ENCODE peak calls at places on chromosomes 1 and 21, in four cellular contexts. H is brain microvascular endothelial cell, M is GM23338, J is body of pancreas. U is an unnamed sample.
A peak's percentile ranks its signal among the peaks of the same experiment; 100 is the strongest.

GRCh38 chr1:217336724-217337123 is 294.2 kb downstream of the GPATCH2 start:
- DNase-seq in H (no peak), M (no peak), J (no peak), U (no peak)

GRCh38 chr1:99886179-99886578 is 36.0 kb downstream of the AGL start:
- DNase-seq in H (no peak), M (no peak), J (no peak), U (no peak)

GRCh38 chr1:34312359-34312758 is 135.7 kb downstream of the C1orf94 start:
- DNase-seq in H (no peak), M (no peak), J (no peak), U (no peak)

GRCh38 chr1:2998503-2999100 is 22.7 kb upstream of the ACTRT2 start:
- DNase-seq in M (no peak), J (no peak), H (no peak), U (no peak)

GRCh38 chr21:42705346-42705745 is 51.9 kb downstream of the PDE9A start:
- DNase-seq in H (no peak), M (no peak), J (no peak), U (no peak)

GRCh38 chr1:99754055-99754626 is 12.3 kb downstream of the FRRS1 start:
- DNase-seq in H (no peak), J (no peak), M (no peak), U (no peak)

GRCh38 chr1:27416387-27417111 is 24.1 kb downstream of the GPR3 start:
- DNase-seq in M (peak; percentile 88), J (peak; percentile 45), H (peak; percentile 62), U (peak; percentile 74)

GRCh38 chr1:192805832-192806323 is 3.0 kb upstream of the RGS2 start:
- DNase-seq in M (peak; percentile 50), J (no peak), H (peak; percentile 87), U (peak; percentile 96)

GRCh38 chr1:198205021-198205684 is 48.4 kb downstream of the NEK7 start:
- DNase-seq in J (no peak), M (no peak), H (no peak), U (no peak)

GRCh38 chr1:32363713-32364112 is 1.4 kb downstream of the TSSK3 start:
- DNase-seq in J (peak; percentile 26), M (no peak), H (no peak), U (no peak)

GRCh38 chr1:78070758-78071157 is 25.0 kb downstream of the GIPC2 start:
- DNase-seq in H (peak; percentile 70), M (no peak), J (no peak), U (peak; percentile 86)

GRCh38 chr21:33152228-33153130 is 77.3 kb upstream of the IFNAR2 start:
- DNase-seq in M (no peak), H (no peak), J (peak; percentile 14), U (no peak)

GRCh38 chr1:31479801-31480200 is 66.8 kb downstream of the SERINC2 start:
- DNase-seq in J (no peak), H (no peak), M (no peak), U (peak; percentile 5)

GRCh38 chr1:218273757-218274505 is 11.2 kb upstream of the RRP15 start:
- DNase-seq in M (no peak), H (no peak), J (no peak), U (no peak)

GRCh38 chr21:14403681-14404318 is 20.9 kb upstream of the HSPA13 start:
- DNase-seq in M (peak; percentile 46), H (peak; percentile 31), J (no peak), U (peak; percentile 19)

GRCh38 chr1:2257245-2257627 is 29.1 kb downstream of the SKI start:
- DNase-seq in J (no peak), H (no peak), M (peak; percentile 53), U (no peak)

GRCh38 chr1:175267716-175268416 is 75.3 kb upstream of the KIAA0040 start:
- DNase-seq in H (no peak), J (peak; percentile 38), M (peak; percentile 19), U (no peak)

GRCh38 chr1:77406661-77407060 is 124.8 kb downstream of the AK5 start:
- DNase-seq in J (no peak), H (no peak), M (no peak), U (peak; percentile 55)

GRCh38 chr1:210125143-210125542 is 107.5 kb upstream of the SERTAD4 start:
- DNase-seq in M (no peak), H (no peak), J (no peak), U (no peak)

GRCh38 chr1:15741183-15741850 is 982 bp upstream of the TMEM82 start:
- DNase-seq in M (peak; percentile 96), J (peak; percentile 91), H (peak; percentile 47), U (peak; percentile 62)

GRCh38 chr1:179445593-179445992 is 79.8 kb downstream of the AXDND1 start:
- DNase-seq in J (no peak), H (no peak), M (no peak), U (no peak)

GRCh38 chr1:33640114-33640660 is 167.7 kb downstream of the ZSCAN20 start:
- DNase-seq in H (no peak), M (no peak), J (no peak), U (no peak)

DNA sequence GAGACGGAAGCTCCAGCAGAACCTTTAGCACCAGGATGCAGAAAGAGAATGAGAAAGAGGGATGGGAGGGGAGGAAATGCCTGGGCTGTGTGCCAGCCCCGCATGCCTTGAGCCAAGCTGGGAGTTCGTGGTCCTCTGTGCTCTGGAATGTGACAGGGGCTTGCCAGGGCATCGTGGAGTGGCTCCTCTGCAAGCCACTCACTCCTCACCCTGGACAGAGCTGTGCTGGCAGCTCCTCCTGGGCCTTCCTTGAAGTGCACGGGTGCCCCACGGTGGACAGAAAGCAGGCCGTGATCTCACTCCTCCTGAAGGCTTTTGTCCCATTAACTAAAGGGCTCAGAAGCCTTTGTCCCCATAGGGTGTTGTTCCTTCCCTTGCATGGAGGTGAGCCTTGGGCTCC is 34.8 kb upstream of the PRELP start:
- DNase-seq in H (peak; percentile 37), J (peak; percentile 59), M (peak; percentile 32), U (peak; percentile 83)
- TF ChIP-seq CTCF in H (peak; percentile 69), J (peak; percentile 14), M (no peak), U (peak; percentile 73)

DNA sequence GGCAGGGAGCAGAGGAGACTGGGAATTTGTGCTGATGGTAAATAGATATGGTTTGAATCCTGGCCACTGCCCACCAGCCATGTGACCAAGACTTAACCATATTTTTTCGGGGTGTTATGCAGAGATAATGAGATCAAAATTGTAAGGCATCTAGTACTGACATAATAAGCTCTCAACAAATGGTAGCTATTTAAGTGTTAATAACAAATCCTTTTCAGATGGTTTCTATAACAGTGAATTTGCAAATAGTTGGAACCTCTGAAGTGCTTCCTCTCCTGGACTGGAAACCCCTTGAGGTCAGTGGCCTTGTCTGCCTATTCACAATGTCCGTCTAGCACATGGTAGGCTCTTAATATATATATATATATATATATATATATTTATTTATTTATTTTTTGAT is 64.7 kb downstream of the MDM4 start:
- DNase-seq in H (no peak), J (no peak), M (no peak), U (no peak)
- TF ChIP-seq CTCF in H (no peak), J (no peak), M (no peak), U (no peak)

GRCh38 chr1:8974551-8974950 is 28.9 kb downstream of the CA6 start:
- DNase-seq in J (no peak), H (no peak), M (no peak), U (no peak)

GRCh38 chr1:8981169-8981568 is 35.5 kb downstream of the CA6 start:
- DNase-seq in H (no peak), M (no peak), J (no peak), U (no peak)

GRCh38 chr1:8980656-8981055 is 35.0 kb downstream of the CA6 start:
- DNase-seq in J (no peak), M (no peak), H (no peak), U (no peak)

GRCh38 chr1:8976338-8976737 is 30.7 kb downstream of the CA6 start:
- DNase-seq in H (no peak), J (no peak), M (no peak), U (no peak)

GRCh38 chr1:8976896-8977295 is 31.2 kb downstream of the CA6 start:
- DNase-seq in H (peak; percentile 34), M (no peak), J (no peak), U (no peak)
- TF ChIP-seq CTCF in H (no peak), M (no peak), J (no peak), U (no peak)

DNA sequence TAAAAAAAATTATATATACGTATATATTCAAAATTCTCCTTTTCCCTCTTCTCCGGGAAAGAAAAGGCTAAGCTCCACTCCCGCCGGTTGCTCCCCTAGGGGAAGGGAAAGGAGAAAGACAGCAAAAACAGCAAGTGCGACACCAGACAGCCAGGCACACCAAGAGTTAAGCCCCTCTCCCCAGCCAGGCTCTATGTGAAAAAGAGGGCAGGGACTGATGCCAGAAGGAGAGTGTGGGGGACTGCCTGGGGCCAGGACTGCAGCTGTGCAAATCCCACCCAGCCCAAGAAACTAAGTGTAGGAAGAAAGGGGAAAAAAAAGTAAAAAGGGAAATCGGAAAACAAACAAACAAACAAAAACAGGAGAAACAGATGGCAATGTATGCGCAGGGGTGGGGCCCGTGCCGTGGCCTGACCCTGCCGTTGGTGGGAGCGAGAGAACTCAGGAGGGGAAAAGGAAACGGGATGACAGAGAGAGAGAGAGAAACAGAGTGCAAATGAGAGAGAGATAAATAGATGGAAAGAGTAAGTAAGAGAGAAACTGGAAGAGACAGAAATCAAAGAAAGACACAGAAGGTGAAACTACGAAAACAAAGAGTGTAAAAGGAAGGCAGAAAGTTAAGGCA is 27.6 kb upstream of the FMO1 start:
- DNase-seq in M (peak; percentile 89), H (peak; percentile 51), J (no peak), U (no peak)
- TF ChIP-seq CTCF in M (no peak), H (peak; percentile 14), J (no peak), U (peak; percentile 36)

GRCh38 chr1:59678809-59679228 is 135.9 kb upstream of the HOOK1 start:
- DNase-seq in J (no peak), M (no peak), H (peak; percentile 99), U (peak; percentile 96)

GRCh38 chr1:59680044-59680443 is 134.7 kb upstream of the HOOK1 start:
- DNase-seq in H (no peak), M (no peak), J (no peak), U (no peak)

GRCh38 chr1:59682405-59683080 is 132.2 kb upstream of the HOOK1 start:
- DNase-seq in J (no peak), H (peak; percentile 27), M (no peak), U (no peak)

GRCh38 chr1:59674605-59675004 is 140.1 kb upstream of the HOOK1 start:
- DNase-seq in M (no peak), H (no peak), J (no peak), U (no peak)

GRCh38 chr1:59678065-59678808 is 136.5 kb upstream of the HOOK1 start:
- DNase-seq in M (peak; percentile 67), H (peak; percentile 46), J (no peak), U (no peak)
- TF ChIP-seq CTCF in M (no peak), H (no peak), J (no peak), U (no peak)

GRCh38 chr21:41589131-41589530 is 81.2 kb upstream of the TMPRSS2 start:
- DNase-seq in M (peak; percentile 28), J (no peak), H (no peak), U (no peak)
- TF ChIP-seq CTCF in M (peak; percentile 45), J (no peak), H (no peak), U (peak; percentile 4)